ENCODE peak calls at places on chromosomes 3 and 15, in seven cellular contexts. P is left ventricle myocardium inferior, K is NB4, B is MM.1S, X is tibial artery, H is heart right ventricle, L is HL-60. O is an unnamed sample.

GRCh38 chr15:65207280-65207679 is 4.0 kb downstream of the CILP start:
- DNase-seq in P (no peak), K (no peak), B (no peak), X (no peak), H (no peak), L (no peak), O (no peak)

GRCh38 chr3:183142199-183142598 is 20.3 kb downstream of the LAMP3 start:
- DNase-seq in P (no peak), K (no peak), B (no peak), X (no peak), H (no peak), L (no peak), O (no peak)

GRCh38 chr3:82509951-82510603 is 748.6 kb upstream of the GBE1 start:
- DNase-seq in P (no peak), K (no peak), B (no peak), X (no peak), H (no peak), L (no peak), O (no peak)

GRCh38 chr3:46693038-46693896 is at the start of gene ALS2CL:
- DNase-seq in P (peak; percentile 64), K (peak; percentile 30), B (peak; percentile 59), X (peak; percentile 81), H (peak; percentile 69), L (peak; percentile 5), O (peak; percentile 21)

GRCh38 chr15:66644000-66644787 is 57.8 kb upstream of the SMAD6 start:
- DNase-seq in P (no peak), K (no peak), B (no peak), X (no peak), H (no peak), L (no peak), O (no peak)

GRCh38 chr15:38518084-38518483 is 46.5 kb downstream of the RASGRP1 start:
- DNase-seq in P (no peak), K (peak; percentile 8), B (no peak), X (no peak), H (no peak), L (no peak), O (no peak)

GRCh38 chr3:115580566-115580965 is 42.7 kb upstream of the GAP43 start:
- DNase-seq in P (no peak), K (no peak), B (no peak), X (no peak), H (no peak), L (no peak), O (no peak)

GRCh38 chr15:93861413-93861812 is 369.9 kb upstream of the MCTP2 start:
- DNase-seq in P (no peak), K (peak; percentile 44), B (peak; percentile 50), X (no peak), H (no peak), L (no peak), O (peak; percentile 64)

GRCh38 chr15:31206386-31207174 is 105.1 kb upstream of the TRPM1 start:
- DNase-seq in P (no peak), K (no peak), B (no peak), X (no peak), H (no peak), L (no peak), O (no peak)

GRCh38 chr3:128698211-128699011 is 27.6 kb upstream of the RAB7A start:
- DNase-seq in P (peak; percentile 38), K (peak; percentile 79), B (no peak), X (peak; percentile 70), H (peak; percentile 58), L (peak; percentile 43), O (no peak)
- H3K4me3 ChIP-seq in P (peak overlapping the region; percentile 76), K (peak overlapping the region; percentile 40), B (no peak overlapping the region), X (peak overlapping the region; percentile 60), H (peak overlapping the region; percentile 70), L (peak overlapping the region; percentile 50), O (no peak overlapping the region)

GRCh38 chr15:56475351-56475750 is 10.4 kb upstream of the MNS1 start:
- DNase-seq in P (no peak), K (no peak), B (no peak), X (no peak), H (no peak), L (no peak), O (peak; percentile 82)
- H3K4me3 ChIP-seq in P (no peak overlapping the region), K (no peak overlapping the region), B (no peak overlapping the region), X (no peak overlapping the region), H (no peak overlapping the region), L (no peak overlapping the region), O (no peak overlapping the region)

DNA sequence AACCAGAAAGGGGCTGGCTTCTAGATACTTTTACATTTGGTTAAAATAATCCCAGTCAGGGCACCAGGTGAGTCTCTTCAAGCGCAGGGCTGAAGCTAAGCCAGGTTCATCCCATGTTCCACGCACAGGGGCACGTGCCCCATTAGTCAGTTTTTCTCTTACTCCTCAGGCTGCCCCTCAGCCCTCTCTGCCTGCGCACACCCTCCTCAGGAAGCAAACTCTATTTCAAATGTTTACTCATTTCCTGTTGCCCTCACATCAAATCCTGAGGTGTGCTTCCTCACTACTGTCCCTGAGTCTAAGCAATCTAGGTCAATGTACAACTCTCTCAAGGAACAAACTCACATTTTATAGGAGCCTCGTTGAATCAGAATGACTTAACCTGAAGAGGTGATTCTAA is 48.5 kb downstream of the THBS1 start:
- DNase-seq in P (no peak), K (peak; percentile 36), B (peak; percentile 41), X (no peak), H (no peak), L (no peak), O (peak; percentile 42)
- H3K4me3 ChIP-seq in P (peak overlapping the region; percentile 26), K (no peak overlapping the region), B (no peak overlapping the region), X (no peak overlapping the region), H (no peak overlapping the region), L (no peak overlapping the region), O (no peak overlapping the region)

GRCh38 chr15:26376243-26376642 is 396.6 kb downstream of the GABRB3 start:
- DNase-seq in P (no peak), K (no peak), B (no peak), X (no peak), H (no peak), L (no peak), O (no peak)

GRCh38 chr15:26372712-26373111 is 400.2 kb downstream of the GABRB3 start:
- DNase-seq in P (no peak), K (no peak), B (no peak), X (no peak), H (no peak), L (no peak), O (no peak)

GRCh38 chr15:26382416-26383086 is 390.3 kb downstream of the GABRB3 start:
- DNase-seq in P (no peak), K (no peak), B (no peak), X (no peak), H (no peak), L (no peak), O (no peak)

GRCh38 chr15:26378304-26378703 is 394.6 kb downstream of the GABRB3 start:
- DNase-seq in P (no peak), K (no peak), B (no peak), X (no peak), H (no peak), L (no peak), O (no peak)
- H3K4me3 ChIP-seq in P (no peak overlapping the region), K (no peak overlapping the region), B (no peak overlapping the region), X (no peak overlapping the region), H (no peak overlapping the region), L (no peak overlapping the region), O (no peak overlapping the region)

GRCh38 chr3:195162033-195162669 is 108.8 kb downstream of the XXYLT1 start:
- DNase-seq in P (no peak), K (peak; percentile 43), B (peak; percentile 59), X (no peak), H (no peak), L (no peak), O (peak; percentile 19)

GRCh38 chr3:195160257-195160898 is 110.6 kb downstream of the XXYLT1 start:
- DNase-seq in P (no peak), K (no peak), B (no peak), X (no peak), H (no peak), L (no peak), O (no peak)

GRCh38 chr3:195159117-195159818 is 111.7 kb downstream of the XXYLT1 start:
- DNase-seq in P (peak; percentile 58), K (no peak), B (no peak), X (no peak), H (peak; percentile 55), L (no peak), O (no peak)

GRCh38 chr3:195160908-195161434 is 110.0 kb downstream of the XXYLT1 start:
- DNase-seq in P (no peak), K (no peak), B (peak; percentile 84), X (no peak), H (no peak), L (no peak), O (no peak)

DNA sequence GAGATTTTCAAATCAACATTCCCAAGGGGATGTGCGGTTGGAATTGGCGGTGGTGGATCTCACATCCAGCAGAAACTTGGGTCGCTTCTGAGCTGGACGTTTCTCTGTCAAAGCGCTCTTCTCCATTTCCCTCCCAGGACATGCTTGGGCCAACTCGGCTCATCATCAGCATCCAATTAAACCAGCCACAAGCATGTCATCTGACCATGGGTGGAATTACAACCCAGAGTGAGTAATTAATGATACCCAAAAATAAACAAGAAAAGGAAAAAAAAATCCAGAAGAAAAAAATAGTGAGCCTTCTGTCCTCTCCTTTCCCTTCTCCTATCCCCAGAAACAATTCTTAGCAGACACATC is 111.2 kb downstream of the XXYLT1 start:
- DNase-seq in P (no peak), K (no peak), B (no peak), X (no peak), H (no peak), L (no peak), O (no peak)
- H3K4me3 ChIP-seq in P (no peak overlapping the region), K (no peak overlapping the region), B (no peak overlapping the region), X (no peak overlapping the region), H (no peak overlapping the region), L (no peak overlapping the region), O (no peak overlapping the region)

GRCh38 chr3:98552232-98553020 is 20.6 kb downstream of the GPR15 start:
- DNase-seq in P (no peak), K (no peak), B (no peak), X (no peak), H (no peak), L (no peak), O (no peak)
- H3K4me3 ChIP-seq in P (no peak overlapping the region), K (no peak overlapping the region), B (no peak overlapping the region), X (no peak overlapping the region), H (no peak overlapping the region), L (no peak overlapping the region), O (no peak overlapping the region)

GRCh38 chr3:50338989-50339388 is 1.6 kb downstream of the RASSF1 start:
- DNase-seq in P (no peak), K (peak; percentile 68), B (no peak), X (no peak), H (no peak), L (peak; percentile 64), O (no peak)
- H3K4me3 ChIP-seq in P (peak overlapping the region; percentile 97), K (peak overlapping the region; percentile 99), B (no peak overlapping the region), X (no peak overlapping the region), H (peak overlapping the region; percentile 82), L (peak overlapping the region; percentile 68), O (no peak overlapping the region)

DNA sequence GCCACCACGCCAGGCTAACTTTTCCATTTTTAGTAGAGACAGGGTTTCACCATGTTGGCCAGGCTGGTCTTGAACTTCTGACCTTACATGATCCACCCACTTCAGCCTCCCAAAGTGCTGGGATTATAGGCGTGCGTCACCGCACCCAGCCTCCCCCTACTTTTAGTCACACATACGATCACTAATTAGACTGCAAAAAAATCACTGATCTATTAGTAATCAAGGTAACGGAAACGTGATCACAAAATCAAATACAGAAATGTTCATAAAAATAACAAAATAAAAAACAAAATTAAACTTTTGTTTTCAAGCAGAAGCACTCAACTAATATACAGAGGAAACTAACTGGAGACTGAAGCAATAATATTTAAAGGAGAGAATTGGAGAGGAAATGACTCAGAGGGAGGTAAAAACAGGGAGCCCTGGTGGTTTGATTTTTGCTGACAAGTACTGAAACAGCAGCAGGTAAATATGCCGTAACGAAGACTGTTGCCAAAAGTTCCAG is 4.6 kb downstream of the WDR53 start:
- DNase-seq in P (no peak), K (peak; percentile 49), B (peak; percentile 72), X (no peak), H (no peak), L (no peak), O (no peak)
- H3K4me3 ChIP-seq in P (no peak overlapping the region), K (no peak overlapping the region), B (peak overlapping the region; percentile 1), X (no peak overlapping the region), H (no peak overlapping the region), L (no peak overlapping the region), O (no peak overlapping the region)